ENCODE peak calls at places on chromosomes 2 and 18, in four cellular contexts. O is GM12878, P is HepG2, C is K562. F is an unnamed sample.

GRCh38 chr2:59936031-59936430 is 617.4 kb downstream of the BCL11A start:
- DNase-seq in C (no peak), O (no peak), P (no peak), F (peak; percentile 8)

GRCh38 chr18:5104246-5104645 is 92.8 kb downstream of the AKAIN1 start:
- DNase-seq in P (no peak), O (no peak), C (no peak), F (no peak)

GRCh38 chr2:237128026-237128703 is 42.5 kb downstream of the COPS8 start:
- DNase-seq in O (no peak), P (peak; percentile 22), C (no peak), F (peak; percentile 97)

GRCh38 chr2:8125741-8126691 is 555.8 kb upstream of the ID2 start:
- DNase-seq in O (no peak), C (no peak), P (peak; percentile 100), F (no peak)

GRCh38 chr2:219176818-219177593 is at the start of gene CNPPD1:
- DNase-seq in O (no peak), P (peak; percentile 82), C (peak; percentile 85), F (peak; percentile 94)

GRCh38 chr18:49548266-49548665 is 13.6 kb upstream of the LIPG start:
- DNase-seq in O (no peak), C (no peak), P (peak; percentile 7), F (no peak)

GRCh38 chr2:25879133-25879730 is 945 bp upstream of the ASXL2 start:
- DNase-seq in O (no peak), C (no peak), P (peak; percentile 96), F (no peak)

GRCh38 chr2:238897911-238898311 is 50.0 kb downstream of the TWIST2 start:
- DNase-seq in C (no peak), O (no peak), P (no peak), F (no peak)

GRCh38 chr2:192500550-192501200 is 305.9 kb upstream of the TMEFF2 start:
- DNase-seq in C (no peak), O (peak; percentile 3), P (no peak), F (no peak)

GRCh38 chr2:231687133-231687852 is 21.0 kb upstream of the PTMA start:
- DNase-seq in P (peak; percentile 81), O (no peak), C (peak; percentile 82), F (no peak)

GRCh38 chr2:39631256-39631655 is 34.5 kb upstream of the TMEM178A start:
- DNase-seq in P (no peak), O (no peak), C (no peak), F (no peak)

GRCh38 chr18:54671291-54671881 is 80.3 kb downstream of the DYNAP start:
- DNase-seq in O (no peak), P (peak; percentile 19), C (peak; percentile 16), F (no peak)

GRCh38 chr18:53070706-53071105 is 730.7 kb downstream of the DCC start:
- DNase-seq in C (no peak), P (no peak), O (no peak), F (no peak)

GRCh38 chr2:173831312-173832229 is 133.6 kb downstream of the SP3 start:
- DNase-seq in O (no peak), C (no peak), P (no peak), F (no peak)
- TF ChIP-seq POLR2AphosphoS5 in O (no peak), C (no peak), P (no peak), F (peak; percentile 36)

DNA sequence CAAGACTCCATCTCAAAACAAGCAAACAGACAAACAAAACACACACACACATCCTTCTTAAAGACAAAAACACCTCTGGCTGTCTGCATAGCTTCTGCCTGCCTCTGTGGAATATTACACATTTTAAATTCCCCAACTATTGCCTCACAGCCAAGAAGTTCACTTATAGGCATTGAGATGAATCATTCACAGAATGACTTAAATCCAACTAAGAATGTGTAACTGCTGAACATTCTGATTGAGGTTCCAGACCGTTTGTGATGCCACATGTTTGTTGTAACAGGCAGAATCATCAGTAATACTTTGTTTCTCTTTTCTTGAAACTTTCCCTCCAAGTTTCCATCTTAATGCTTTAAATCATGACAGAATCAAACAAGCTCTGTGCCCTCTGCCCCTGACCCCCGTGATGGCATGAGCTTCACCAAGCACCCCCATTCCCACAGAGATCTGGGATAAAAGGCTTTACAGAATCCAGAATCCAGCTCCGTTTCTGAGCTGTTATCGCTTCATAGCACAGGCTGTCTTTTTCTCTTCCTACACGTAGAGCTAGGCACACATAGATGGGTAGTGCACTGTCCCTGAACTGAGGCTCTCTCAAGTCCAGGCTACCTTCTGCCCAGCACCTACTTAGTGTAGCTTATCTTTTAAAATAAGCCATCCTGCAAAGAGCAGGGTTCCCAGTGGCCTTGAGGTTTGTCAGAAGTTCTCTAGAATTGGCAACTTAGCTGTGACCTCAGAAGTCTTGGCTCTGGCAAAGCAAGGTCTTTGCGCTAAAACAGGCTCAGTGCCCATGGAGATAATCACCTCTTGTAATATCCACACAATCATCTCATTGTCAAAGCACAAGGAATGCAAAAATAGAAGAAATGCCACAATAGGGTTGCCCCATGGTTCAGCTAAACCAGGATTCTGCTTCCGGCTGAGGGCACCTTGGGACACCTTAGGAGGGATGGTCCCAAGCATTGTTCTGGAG is 32.9 kb downstream of the EPAS1 start:
- DNase-seq in C (no peak), P (peak; percentile 67), O (no peak), F (no peak)
- TF ChIP-seq EP300 in C (no peak), P (no peak), O (no peak), F (no peak)

DNA sequence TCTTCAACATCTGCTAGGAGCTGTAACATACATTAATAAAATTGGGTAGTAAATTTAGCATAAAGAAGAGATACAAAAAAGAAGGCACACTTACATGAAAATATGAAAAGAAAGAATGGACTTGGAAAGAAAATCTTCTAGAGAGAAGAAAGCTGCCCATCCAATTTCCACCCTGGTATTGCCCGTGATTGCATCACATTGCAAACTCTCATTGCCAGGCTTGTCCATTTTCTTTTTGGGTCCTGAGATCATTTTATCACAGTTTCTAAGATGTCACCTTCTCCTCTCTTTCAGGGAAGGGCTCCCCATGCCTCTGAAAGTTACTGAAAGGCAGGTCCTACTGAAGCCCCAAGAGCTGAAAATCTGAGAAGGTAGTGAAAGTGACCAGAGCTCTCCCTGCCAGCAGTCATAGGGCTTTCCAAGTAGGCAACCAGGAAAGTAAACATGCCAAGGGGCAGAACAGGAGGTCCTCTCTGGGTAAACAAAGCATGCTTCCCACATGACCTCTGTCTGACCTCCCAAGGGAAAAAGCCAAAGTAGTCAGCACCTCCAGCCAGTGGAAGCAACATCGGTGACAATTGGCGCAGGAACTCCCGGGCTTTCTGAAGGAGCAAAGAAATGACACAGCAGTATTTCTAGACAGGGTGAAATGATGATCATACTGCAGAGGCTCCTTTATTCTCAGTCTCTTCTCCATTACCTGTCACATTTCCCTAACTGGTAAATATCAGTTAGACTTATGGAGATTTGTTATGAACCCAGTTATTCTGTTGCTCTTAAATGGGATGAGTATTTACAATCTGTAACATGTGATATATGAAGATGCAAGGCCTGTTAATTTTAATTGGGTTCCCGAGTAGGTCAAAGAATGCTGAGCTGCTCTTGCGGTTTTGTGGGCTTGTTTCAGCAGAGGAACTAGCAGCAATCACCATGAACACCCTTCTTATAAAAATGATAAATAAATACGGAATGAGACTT is 321.2 kb downstream of the RND3 start:
- DNase-seq in O (no peak), C (peak; percentile 38), P (peak; percentile 12), F (no peak)
- TF ChIP-seq POLR2AphosphoS5 in O (no peak), C (no peak), P (no peak), F (no peak)

DNA sequence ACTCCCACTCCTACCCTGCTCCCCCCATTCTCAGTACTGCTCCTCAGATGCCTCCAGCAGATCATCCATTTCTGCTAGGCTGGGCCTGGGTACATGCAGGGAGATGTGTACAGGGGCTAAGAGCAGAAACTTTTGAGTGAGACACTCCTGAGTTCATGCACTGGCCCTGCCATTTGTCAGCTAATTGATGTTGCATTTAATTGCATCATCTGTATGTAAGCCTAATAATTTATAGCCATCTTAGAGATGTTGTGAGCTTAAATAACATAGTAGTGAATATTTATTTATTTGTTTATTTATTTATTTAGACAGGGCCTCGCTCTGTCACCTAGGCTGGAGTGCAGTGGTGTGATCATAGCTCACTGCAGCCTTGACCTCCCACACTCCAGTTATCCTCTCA is 4.9 kb upstream of the CASP8 start:
- DNase-seq in O (no peak), P (no peak), C (no peak), F (no peak)
- TF ChIP-seq EP300 in O (no peak), P (no peak), C (no peak), F (no peak)

GRCh38 chr18:24234850-24235418 is 96.1 kb downstream of the CABYR start:
- DNase-seq in C (no peak), P (no peak), O (no peak), F (no peak)

GRCh38 chr18:24234330-24234729 is 95.5 kb downstream of the CABYR start:
- DNase-seq in C (no peak), O (no peak), P (peak; percentile 5), F (no peak)

GRCh38 chr18:24232814-24233213 is 94.0 kb downstream of the CABYR start:
- DNase-seq in O (no peak), P (no peak), C (no peak), F (no peak)

GRCh38 chr18:24230766-24231165 is 91.9 kb downstream of the CABYR start:
- DNase-seq in C (no peak), P (no peak), O (no peak), F (no peak)

DNA sequence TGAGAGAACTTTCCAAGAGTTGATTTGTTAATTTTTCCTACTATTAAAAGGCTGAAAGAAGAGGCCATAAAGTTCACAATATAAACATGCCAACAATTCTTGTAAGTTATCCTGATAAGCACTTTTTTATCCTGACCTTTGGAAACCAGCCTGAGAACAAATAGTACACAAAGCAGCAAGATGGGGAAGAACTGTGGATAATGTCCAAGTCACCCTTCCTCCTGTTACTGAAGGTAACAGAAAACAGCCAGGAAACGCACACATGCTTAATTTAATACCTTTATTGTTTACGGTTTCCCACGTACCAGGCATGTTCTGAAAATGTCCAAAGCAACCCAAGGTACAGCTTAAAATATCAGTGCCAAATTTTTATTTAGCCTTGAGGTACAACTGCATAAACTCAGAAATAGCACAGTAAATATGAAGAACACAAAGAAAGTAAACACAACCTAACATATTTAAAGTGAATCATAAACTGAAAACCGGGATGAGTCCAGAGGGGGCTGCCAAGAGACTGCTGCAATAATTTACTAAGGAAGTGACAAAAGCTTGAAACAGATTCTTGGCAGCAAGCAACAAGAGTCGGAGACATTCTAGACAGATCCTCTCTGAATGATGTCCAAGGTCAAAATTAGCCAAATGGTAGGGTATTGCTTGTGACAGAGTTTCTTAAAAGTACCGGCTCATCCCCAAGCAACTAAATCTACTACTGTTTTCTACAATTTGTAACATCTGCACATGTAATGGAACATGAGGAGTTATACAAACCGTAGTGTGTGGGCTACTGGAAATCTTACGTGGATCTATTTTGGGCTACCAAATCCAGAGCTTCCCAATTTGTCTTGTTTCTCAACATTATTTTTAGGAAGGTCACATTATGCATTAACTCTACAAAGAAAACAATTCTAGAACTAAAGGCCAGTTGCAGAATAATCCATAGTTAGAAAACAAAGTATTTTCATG is 93.2 kb downstream of the CABYR start:
- DNase-seq in O (no peak), P (no peak), C (no peak), F (no peak)
- TF ChIP-seq POLR2AphosphoS5 in O (no peak), P (no peak), C (no peak), F (no peak)

GRCh38 chr2:105409717-105410116 is 10.9 kb upstream of the FHL2 start:
- DNase-seq in C (no peak), O (no peak), P (no peak), F (no peak)
- TF ChIP-seq EP300 in C (no peak), O (no peak), P (no peak), F (no peak)